ENCODE peak calls at places on chromosomes 3 and 15, in five cellular contexts. One of them, this sample, is unnamed.

GRCh38 chr3:16937421-16937820 is 52.7 kb downstream of the PLCL2 start:
- DNase-seq in transverse colon: no peak
- DNase-seq in uterus: no peak
- DNase-seq in cardiac fibroblast: no peak
- DNase-seq in ovary: no peak
- DNase-seq in this sample: no peak

GRCh38 chr3:18099611-18100010 is 325.5 kb downstream of the SATB1 start:
- DNase-seq in transverse colon: no peak
- DNase-seq in uterus: no peak
- DNase-seq in ovary: no peak
- DNase-seq in cardiac fibroblast: peak
- DNase-seq in this sample: no peak

GRCh38 chr3:135865085-135865484 is 100.4 kb upstream of the PPP2R3A start:
- DNase-seq in uterus: no peak
- DNase-seq in ovary: no peak
- DNase-seq in transverse colon: no peak
- DNase-seq in cardiac fibroblast: no peak
- DNase-seq in this sample: no peak

GRCh38 chr3:169700195-169700594 is 36.7 kb upstream of the MECOM start:
- DNase-seq in cardiac fibroblast: peak
- DNase-seq in ovary: no peak
- DNase-seq in transverse colon: no peak
- DNase-seq in uterus: no peak
- DNase-seq in this sample: no peak

GRCh38 chr3:11457126-11457525 is 184.9 kb downstream of the ATG7 start:
- DNase-seq in transverse colon: no peak
- DNase-seq in ovary: no peak
- DNase-seq in uterus: no peak
- DNase-seq in cardiac fibroblast: no peak
- DNase-seq in this sample: no peak

GRCh38 chr3:20608054-20608738 is 422.2 kb upstream of the SGO1 start:
- DNase-seq in ovary: no peak
- DNase-seq in cardiac fibroblast: no peak
- DNase-seq in uterus: no peak
- DNase-seq in transverse colon: no peak
- DNase-seq in this sample: no peak

GRCh38 chr15:82174471-82174870 is 88.1 kb downstream of the EFL1 start:
- DNase-seq in transverse colon: no peak
- DNase-seq in cardiac fibroblast: no peak
- DNase-seq in uterus: no peak
- DNase-seq in ovary: no peak
- DNase-seq in this sample: no peak

GRCh38 chr3:30342319-30343060 is 263.9 kb upstream of the TGFBR2 start:
- DNase-seq in uterus: peak
- DNase-seq in transverse colon: no peak
- DNase-seq in cardiac fibroblast: peak
- DNase-seq in ovary: no peak
- DNase-seq in this sample: no peak

GRCh38 chr3:190000187-190000860 is 120.4 kb downstream of the P3H2 start:
- DNase-seq in uterus: no peak
- DNase-seq in cardiac fibroblast: no peak
- DNase-seq in ovary: no peak
- DNase-seq in transverse colon: no peak
- DNase-seq in this sample: no peak

GRCh38 chr15:79640206-79640605 is 208.1 kb downstream of the MINAR1 start:
- DNase-seq in uterus: no peak
- DNase-seq in cardiac fibroblast: peak
- DNase-seq in ovary: no peak
- DNase-seq in transverse colon: no peak
- DNase-seq in this sample: peak

GRCh38 chr3:43774799-43775198 is 84.1 kb downstream of the ABHD5 start:
- DNase-seq in transverse colon: no peak
- DNase-seq in cardiac fibroblast: no peak
- DNase-seq in uterus: no peak
- DNase-seq in ovary: no peak
- DNase-seq in this sample: no peak

GRCh38 chr3:43770426-43771103 is 79.8 kb downstream of the ABHD5 start:
- DNase-seq in uterus: peak
- DNase-seq in ovary: no peak
- DNase-seq in transverse colon: peak
- DNase-seq in cardiac fibroblast: peak
- DNase-seq in this sample: peak

GRCh38 chr3:43779850-43780249 is 89.1 kb downstream of the ABHD5 start:
- DNase-seq in uterus: no peak
- DNase-seq in cardiac fibroblast: no peak
- DNase-seq in transverse colon: no peak
- DNase-seq in ovary: no peak
- DNase-seq in this sample: no peak

GRCh38 chr3:43773273-43774104 is 82.8 kb downstream of the ABHD5 start:
- DNase-seq in uterus: no peak
- DNase-seq in transverse colon: peak
- DNase-seq in ovary: no peak
- DNase-seq in cardiac fibroblast: peak
- DNase-seq in this sample: peak

DNA sequence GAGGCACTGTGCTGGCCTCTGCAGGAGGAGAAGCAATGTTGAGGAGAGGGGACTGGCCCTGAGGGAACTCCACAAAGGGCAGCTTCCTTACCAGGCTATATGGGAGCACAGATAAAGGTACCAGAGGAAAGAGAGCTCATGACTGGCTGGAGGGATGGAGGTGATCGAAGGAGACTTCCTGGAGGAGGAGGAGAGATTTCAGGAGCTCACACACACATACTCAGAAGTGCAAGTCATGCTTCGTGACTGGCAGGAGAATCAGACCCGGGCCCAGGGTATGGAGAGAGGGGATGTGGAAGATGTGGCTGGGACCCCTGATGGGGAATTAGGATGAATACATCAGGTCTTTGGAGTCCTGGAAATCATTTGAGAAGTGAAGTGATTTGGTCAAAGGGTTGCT is 85.4 kb downstream of the ABHD5 start:
- DNase-seq in uterus: no peak
- DNase-seq in cardiac fibroblast: no peak
- DNase-seq in ovary: no peak
- DNase-seq in transverse colon: no peak
- DNase-seq in this sample: no peak
- H3K4me3 ChIP-seq in uterus: no peak
- H3K4me3 ChIP-seq in cardiac fibroblast: no peak
- H3K4me3 ChIP-seq in ovary: no peak
- H3K4me3 ChIP-seq in transverse colon: no peak
- H3K4me3 ChIP-seq in this sample: no peak

GRCh38 chr15:95916568-95916967 is 413.9 kb upstream of the NR2F2 start:
- DNase-seq in ovary: no peak
- DNase-seq in uterus: no peak
- DNase-seq in cardiac fibroblast: no peak
- DNase-seq in transverse colon: no peak
- DNase-seq in this sample: no peak

GRCh38 chr15:95912728-95913127 is 417.8 kb upstream of the NR2F2 start:
- DNase-seq in ovary: no peak
- DNase-seq in transverse colon: no peak
- DNase-seq in uterus: no peak
- DNase-seq in cardiac fibroblast: no peak
- DNase-seq in this sample: no peak

GRCh38 chr15:95911570-95912279 is 418.8 kb upstream of the NR2F2 start:
- DNase-seq in uterus: no peak
- DNase-seq in cardiac fibroblast: no peak
- DNase-seq in transverse colon: no peak
- DNase-seq in ovary: no peak
- DNase-seq in this sample: no peak

GRCh38 chr15:95910643-95911212 is 419.8 kb upstream of the NR2F2 start:
- DNase-seq in transverse colon: no peak
- DNase-seq in ovary: no peak
- DNase-seq in cardiac fibroblast: no peak
- DNase-seq in uterus: no peak
- DNase-seq in this sample: no peak

DNA sequence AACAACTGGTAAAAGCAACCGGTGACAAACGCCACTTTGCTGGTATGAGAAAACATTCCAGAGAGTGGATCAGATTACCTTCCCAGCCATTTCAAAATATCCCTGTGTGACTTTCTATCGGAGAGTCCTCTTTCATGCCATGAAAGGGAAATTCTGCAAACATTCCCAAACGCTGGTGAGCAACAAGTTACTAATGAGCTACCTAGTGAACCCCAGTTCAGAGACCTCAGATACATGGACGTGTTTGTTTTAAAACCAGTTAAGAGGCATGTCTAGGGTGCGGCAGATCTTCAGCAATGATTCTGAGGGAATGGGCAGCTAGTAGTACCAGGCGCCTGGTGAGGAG is 418.2 kb upstream of the NR2F2 start:
- DNase-seq in transverse colon: no peak
- DNase-seq in uterus: no peak
- DNase-seq in ovary: no peak
- DNase-seq in cardiac fibroblast: no peak
- DNase-seq in this sample: no peak
- H3K4me3 ChIP-seq in transverse colon: no peak
- H3K4me3 ChIP-seq in uterus: no peak
- H3K4me3 ChIP-seq in ovary: no peak
- H3K4me3 ChIP-seq in cardiac fibroblast: no peak
- H3K4me3 ChIP-seq in this sample: no peak

GRCh38 chr3:87225659-87226058 is 1.4 kb upstream of the CHMP2B start:
- DNase-seq in uterus: peak
- DNase-seq in cardiac fibroblast: peak
- DNase-seq in transverse colon: peak
- DNase-seq in ovary: no peak
- DNase-seq in this sample: no peak
- H3K4me3 ChIP-seq in uterus: no peak
- H3K4me3 ChIP-seq in cardiac fibroblast: no peak
- H3K4me3 ChIP-seq in transverse colon: no peak
- H3K4me3 ChIP-seq in ovary: no peak
- H3K4me3 ChIP-seq in this sample: no peak

GRCh38 chr15:77819271-77819806 is 186.6 kb upstream of the LINGO1 start:
- DNase-seq in uterus: no peak
- DNase-seq in transverse colon: no peak
- DNase-seq in cardiac fibroblast: no peak
- DNase-seq in ovary: no peak
- DNase-seq in this sample: no peak
- H3K4me3 ChIP-seq in uterus: no peak
- H3K4me3 ChIP-seq in transverse colon: peak
- H3K4me3 ChIP-seq in cardiac fibroblast: no peak
- H3K4me3 ChIP-seq in ovary: no peak
- H3K4me3 ChIP-seq in this sample: peak

GRCh38 chr3:160150525-160150924 is 74.7 kb upstream of the C3orf80 start:
- DNase-seq in uterus: no peak
- DNase-seq in transverse colon: no peak
- DNase-seq in cardiac fibroblast: peak
- DNase-seq in ovary: no peak
- DNase-seq in this sample: no peak
- H3K4me3 ChIP-seq in uterus: no peak
- H3K4me3 ChIP-seq in transverse colon: no peak
- H3K4me3 ChIP-seq in cardiac fibroblast: no peak
- H3K4me3 ChIP-seq in ovary: no peak
- H3K4me3 ChIP-seq in this sample: no peak

GRCh38 chr15:40929730-40930429 is 740 bp downstream of the DLL4 start:
- DNase-seq in uterus: no peak
- DNase-seq in ovary: peak
- DNase-seq in cardiac fibroblast: peak
- DNase-seq in transverse colon: peak
- DNase-seq in this sample: peak

GRCh38 chr15:40931300-40932142 is 2.4 kb downstream of the DLL4 start:
- DNase-seq in uterus: no peak
- DNase-seq in ovary: no peak
- DNase-seq in cardiac fibroblast: no peak
- DNase-seq in transverse colon: peak
- DNase-seq in this sample: no peak

GRCh38 chr15:40932146-40932545 is 3.0 kb downstream of the DLL4 start:
- DNase-seq in ovary: no peak
- DNase-seq in uterus: no peak
- DNase-seq in cardiac fibroblast: no peak
- DNase-seq in transverse colon: peak
- DNase-seq in this sample: no peak

GRCh38 chr15:40928975-40929729 is at the start of gene DLL4:
- DNase-seq in uterus: peak
- DNase-seq in cardiac fibroblast: peak
- DNase-seq in transverse colon: peak
- DNase-seq in ovary: no peak
- DNase-seq in this sample: peak

DNA sequence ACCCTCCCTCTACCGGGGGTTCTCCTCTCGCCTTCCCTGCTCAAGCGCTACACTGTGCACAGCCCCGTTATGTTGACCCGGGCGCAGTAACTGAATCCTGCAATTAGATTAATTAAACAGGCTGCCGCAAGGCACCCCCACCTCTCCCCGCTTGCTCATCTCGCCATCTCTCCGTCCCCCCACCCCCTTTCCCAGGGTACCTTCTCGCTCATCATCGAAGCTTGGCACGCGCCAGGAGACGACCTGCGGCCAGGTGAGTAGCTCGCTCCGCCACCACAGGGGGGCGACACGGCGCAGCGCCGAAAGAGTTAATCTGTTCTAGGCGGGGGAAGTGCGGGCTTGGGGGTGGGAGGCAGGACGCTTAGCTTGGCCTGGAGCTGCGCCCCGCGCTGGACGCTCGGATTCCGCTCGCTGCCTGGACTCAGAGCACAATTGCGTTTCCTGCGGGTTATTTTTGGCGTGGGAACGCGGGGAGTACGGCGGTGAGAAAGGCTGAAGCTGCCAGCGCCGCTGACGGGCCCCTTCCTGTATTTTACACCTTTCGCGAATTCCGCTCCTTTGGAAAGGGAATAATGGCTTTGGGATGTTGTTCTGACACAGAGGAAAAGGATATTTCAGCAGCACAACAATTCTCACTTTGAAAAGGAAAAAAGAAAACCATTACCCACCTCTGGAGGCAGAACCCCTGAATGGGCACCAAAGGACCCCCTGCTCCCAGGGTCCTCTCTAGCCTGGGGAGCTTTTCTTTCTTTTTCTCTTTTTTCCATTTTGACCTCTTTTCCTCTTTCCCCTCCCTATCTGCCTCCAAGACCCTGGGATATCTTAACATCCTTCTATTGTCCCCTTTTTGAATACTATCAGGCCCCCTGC is 1.5 kb downstream of the DLL4 start:
- DNase-seq in cardiac fibroblast: peak
- DNase-seq in uterus: peak
- DNase-seq in transverse colon: peak
- DNase-seq in ovary: no peak
- DNase-seq in this sample: peak
- H3K4me3 ChIP-seq in cardiac fibroblast: peak
- H3K4me3 ChIP-seq in uterus: peak
- H3K4me3 ChIP-seq in transverse colon: peak
- H3K4me3 ChIP-seq in ovary: peak
- H3K4me3 ChIP-seq in this sample: peak

This sample was measured in heart left ventricle.